ENCODE peak calls at places on chromosomes 12 and 14, in seven cellular contexts. D is GM23248; C is SK-N-SH; V is neuronal stem cell; W is neural progenitor cell; L is heart left ventricle; R is CD8-positive, alpha-beta T cell. T is an unnamed sample. For H3K9me3, the result is how much of the 10 kb centered on the place peaks cover.

GRCh38 chr14:96197969-96198368 is 6.7 kb upstream of the BDKRB2 start:
- DNase-seq in W (no peak), V (no peak), C (no peak), R (no peak), D (no peak), L (no peak), T (no peak)

GRCh38 chr12:94761559-94761958 is 111.2 kb upstream of the TMCC3 start:
- DNase-seq in D (peak), L (no peak), R (no peak), C (no peak), V (no peak), W (no peak), T (no peak)

GRCh38 chr14:93161411-93161940 is 23.2 kb downstream of the MOAP1 start:
- DNase-seq in C (no peak), R (no peak), V (no peak), L (no peak), W (no peak), D (no peak), T (no peak)

GRCh38 chr12:31206038-31206670 is 119.8 kb downstream of the SINHCAF start:
- DNase-seq in W (no peak), C (no peak), D (peak), V (no peak), L (peak), R (no peak), T (no peak)

GRCh38 chr14:98099527-98099926 is 1172.5 kb downstream of the BCL11B start:
- DNase-seq in V (no peak), L (no peak), R (no peak), D (no peak), C (no peak), W (no peak), T (no peak)

GRCh38 chr14:95313707-95314106 is 6.0 kb downstream of the CLMN start:
- DNase-seq in D (peak), W (no peak), L (peak), V (no peak), C (no peak), R (no peak), T (peak)

GRCh38 chr12:7961395-7962188 is 25.6 kb upstream of the SLC2A3 start:
- DNase-seq in W (no peak), V (no peak), D (no peak), R (no peak), C (no peak), L (no peak), T (no peak)

GRCh38 chr12:75452675-75453330 is 27.8 kb upstream of the GLIPR1 start:
- DNase-seq in D (peak), W (no peak), V (no peak), R (no peak), L (no peak), C (no peak), T (no peak)

GRCh38 chr12:100988278-100988625 is 193.7 kb downstream of the ANO4 start:
- DNase-seq in W (peak), L (no peak), R (no peak), D (no peak), V (no peak), C (no peak), T (no peak)

GRCh38 chr12:131787143-131787660 is 41.0 kb upstream of the MMP17 start:
- DNase-seq in V (no peak), D (no peak), C (no peak), W (no peak), R (no peak), L (no peak), T (no peak)

GRCh38 chr14:68548194-68549056 is 244.4 kb downstream of the ZFP36L1 start:
- DNase-seq in W (peak), C (peak), L (peak), V (peak), R (no peak), D (peak), T (peak)

GRCh38 chr12:76032043-76032981 is 736 bp upstream of the PHLDA1 start:
- DNase-seq in V (no peak), D (peak), W (peak), C (peak), L (peak), R (peak), T (peak)

GRCh38 chr14:103385994-103386491 is 828 bp downstream of the MARK3 start:
- DNase-seq in D (peak), W (peak), L (peak), C (peak), V (no peak), R (peak), T (peak)

GRCh38 chr12:107091989-107092641 is 1.2 kb downstream of the CRY1 start:
- DNase-seq in D (peak), W (peak), V (peak), L (no peak), C (peak), R (no peak), T (no peak)

GRCh38 chr12:42893802-42894201 is 304.3 kb upstream of the PRICKLE1 start:
- DNase-seq in W (no peak), D (no peak), R (no peak), V (no peak), L (no peak), C (no peak), T (no peak)

GRCh38 chr12:64004639-64005038 is 160.1 kb downstream of the SRGAP1 start:
- DNase-seq in D (peak), V (no peak), W (no peak), C (no peak), R (no peak), L (no peak), T (no peak)

DNA sequence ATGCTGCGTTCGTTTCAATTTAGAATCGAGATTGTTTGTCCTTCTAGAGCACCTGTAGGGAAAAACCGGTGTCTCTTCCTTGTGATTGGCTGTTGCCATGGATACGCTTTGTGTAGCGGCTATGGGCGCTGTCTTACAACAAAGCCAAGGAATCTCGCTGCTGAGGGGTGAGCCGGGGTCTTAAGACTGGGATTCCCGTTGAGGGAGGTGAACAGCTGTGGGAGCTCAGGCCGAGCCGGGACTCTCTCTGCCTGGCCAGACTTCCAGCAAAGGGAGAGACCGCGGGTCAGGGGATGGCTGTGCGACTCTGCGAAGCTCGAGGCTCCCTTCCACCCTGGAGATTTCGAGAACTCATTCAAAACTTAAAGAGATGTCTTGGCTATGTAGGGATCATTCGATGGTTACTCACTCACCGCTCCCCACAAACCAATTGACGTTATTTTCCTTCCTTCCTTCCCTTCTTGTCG is at the start of the genes LRRIQ1 and TSPAN19:
- DNase-seq in W (peak), C (peak), D (peak), R (no peak), L (peak), V (peak), T (no peak)
- H3K27ac ChIP-seq in W (peak), C (no peak), D (no peak), R (no peak), L (no peak), V (peak), T (no peak)

GRCh38 chr14:79552778-79553177 is 658.5 kb downstream of the DIO2 start:
- DNase-seq in R (no peak), V (no peak), L (no peak), W (peak), C (no peak), D (no peak), T (no peak)

GRCh38 chr14:79548836-79549235 is 662.5 kb downstream of the DIO2 start:
- DNase-seq in W (no peak), R (no peak), L (no peak), D (no peak), V (no peak), C (no peak), T (no peak)

GRCh38 chr14:79549515-79549914 is 661.8 kb downstream of the DIO2 start:
- DNase-seq in W (no peak), V (no peak), D (peak), L (no peak), C (no peak), R (no peak), T (no peak)

GRCh38 chr14:79554816-79555215 is 656.5 kb downstream of the DIO2 start:
- DNase-seq in R (no peak), W (no peak), V (no peak), D (no peak), C (no peak), L (no peak), T (no peak)

DNA sequence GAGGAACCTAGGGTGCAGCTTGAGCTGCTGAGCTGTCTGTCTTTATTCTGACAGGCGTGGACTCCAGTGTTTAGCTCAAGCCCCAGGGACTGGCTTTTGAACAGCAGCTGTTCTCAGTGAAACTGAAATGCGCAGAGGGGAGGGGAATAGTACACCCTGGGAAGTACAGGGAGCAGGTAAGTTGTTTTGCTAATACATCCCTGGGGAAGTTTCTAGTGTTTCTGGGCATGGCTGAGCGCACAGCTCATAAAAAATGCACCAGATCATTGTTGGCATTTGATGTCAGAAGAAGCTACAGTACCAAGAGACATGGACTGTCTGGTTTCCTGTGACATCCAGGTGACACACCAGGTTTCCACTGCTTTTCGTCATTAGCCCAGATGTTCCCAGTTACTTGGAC is 659.7 kb downstream of the DIO2 start:
- DNase-seq in V (no peak), R (no peak), C (no peak), D (no peak), W (no peak), L (no peak), T (no peak)
- H3K9me3 ChIP-seq in V (under half), R (under half), C (under half), D (under half), W (under half), L (under half), T (under half)

GRCh38 chr12:28899951-28900350 is 249.1 kb upstream of the FAR2 start:
- DNase-seq in R (no peak), V (no peak), W (no peak), L (no peak), C (no peak), D (peak), T (no peak)
- H3K27ac ChIP-seq in R (no peak), V (no peak), W (no peak), L (no peak), C (no peak), D (peak), T (no peak)

DNA sequence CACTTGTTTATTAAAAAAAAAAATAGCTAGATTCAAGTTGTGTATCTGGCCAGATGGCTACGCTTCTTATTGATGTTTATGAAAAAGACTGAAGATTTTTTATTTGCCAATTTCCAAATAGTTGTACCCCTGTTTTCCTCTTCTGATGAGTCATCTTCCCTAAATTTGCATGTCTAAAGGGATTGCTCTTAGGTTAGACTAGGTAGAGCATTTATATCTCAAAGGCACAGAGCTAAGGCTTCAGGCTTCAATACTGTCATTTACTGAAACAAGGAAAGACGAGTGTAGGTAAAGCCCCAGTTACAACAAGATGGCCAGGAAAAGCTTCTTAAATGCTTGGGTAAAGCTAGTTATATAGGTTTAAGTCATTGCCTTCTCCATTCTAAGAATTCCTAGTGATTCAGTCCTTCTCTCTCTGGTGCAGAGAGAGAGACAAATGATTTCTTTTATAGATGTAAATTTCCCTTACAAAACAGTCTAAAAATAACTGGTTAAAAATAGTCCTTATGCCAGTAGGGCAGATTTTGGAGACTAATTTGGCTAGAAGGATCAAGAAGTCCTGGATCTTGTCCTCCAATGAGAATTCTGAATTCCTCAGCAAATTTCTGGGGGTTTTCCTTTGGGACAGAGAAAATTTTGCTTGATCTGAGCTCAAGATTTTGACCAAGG is 26.1 kb downstream of the LEMD3 start:
- DNase-seq in L (no peak), V (no peak), C (no peak), W (no peak), D (no peak), R (no peak), T (no peak)
- H3K9me3 ChIP-seq in L (under half), V (under half), C (under half), W (under half), D (under half), R (under half), T (under half)

DNA sequence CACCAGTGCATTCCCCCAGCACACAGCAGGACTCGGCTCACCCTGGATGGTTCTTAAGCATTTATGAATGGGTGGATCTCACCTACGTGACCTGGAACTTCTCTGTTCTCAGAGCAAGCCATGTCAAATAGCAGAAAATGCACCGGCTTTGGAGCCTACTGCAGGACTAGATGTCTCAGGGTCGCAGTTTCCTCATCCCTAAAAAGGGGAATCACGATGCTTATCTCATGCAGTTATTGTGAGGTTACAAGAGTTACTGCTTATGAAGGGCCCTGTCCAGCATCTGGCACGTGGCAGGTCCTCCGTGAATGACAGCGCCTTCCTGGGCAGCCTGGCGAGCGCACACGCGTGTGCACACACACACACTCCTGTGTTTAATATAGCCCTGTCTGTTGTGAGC is 128.5 kb downstream of the ETV6 start:
- DNase-seq in W (no peak), V (no peak), C (no peak), L (no peak), D (no peak), R (no peak), T (no peak)
- H3K27ac ChIP-seq in W (no peak), V (no peak), C (no peak), L (peak), D (no peak), R (no peak), T (peak)

T was measured in heart right ventricle.